ENCODE peak calls at places on chromosomes 16 and 17, in five cellular contexts. X, K, N, P and B are unnamed samples.

GRCh38 chr17:67211742-67212141 is 33.3 kb downstream of the HELZ start:
- DNase-seq in X (no peak), K (no peak), N (no peak), P (no peak), B (no peak)

GRCh38 chr16:30882429-30883310 is 11.2 kb downstream of the BCL7C start:
- DNase-seq in X (no peak), K (no peak), N (no peak), P (no peak), B (no peak)

GRCh38 chr17:82956726-82957468 is 117.1 kb upstream of the ZNF750 start:
- DNase-seq in X (no peak), K (peak; percentile 15), N (no peak), P (no peak), B (no peak)

GRCh38 chr17:31390748-31391495 is 553 bp upstream of the RAB11FIP4 start:
- DNase-seq in X (no peak), K (no peak), N (peak; percentile 40), P (no peak), B (no peak)

GRCh38 chr16:50309527-50310307 is 43.4 kb downstream of the ADCY7 start:
- DNase-seq in X (peak; percentile 64), K (no peak), N (no peak), P (no peak), B (no peak)

GRCh38 chr17:50538549-50539410 is 6.2 kb downstream of the EPN3 start:
- DNase-seq in X (no peak), K (no peak), N (no peak), P (no peak), B (no peak)

GRCh38 chr16:85369741-85370528 is 243.2 kb upstream of the GSE1 start:
- DNase-seq in X (no peak), K (peak; percentile 58), N (no peak), P (peak; percentile 70), B (no peak)

GRCh38 chr16:89922884-89923639 is at the start of gene TUBB3:
- DNase-seq in X (no peak), K (peak; percentile 69), N (peak; percentile 93), P (no peak), B (no peak)

GRCh38 chr17:9598661-9599060 is 22.2 kb downstream of the CFAP52 start:
- DNase-seq in X (no peak), K (no peak), N (no peak), P (no peak), B (no peak)

GRCh38 chr17:72301887-72302286 is 181.1 kb downstream of the SOX9 start:
- DNase-seq in X (no peak), K (no peak), N (no peak), P (no peak), B (no peak)

GRCh38 chr16:83660282-83660681 is 147.5 kb upstream of the HSBP1 start:
- DNase-seq in X (no peak), K (no peak), N (no peak), P (no peak), B (no peak)

GRCh38 chr17:69287168-69287567 is 39.8 kb downstream of the ABCA5 start:
- DNase-seq in X (no peak), K (no peak), N (no peak), P (no peak), B (no peak)

GRCh38 chr17:55588446-55588845 is 77.2 kb upstream of the SMIM36 start:
- DNase-seq in X (no peak), K (no peak), N (no peak), P (no peak), B (peak; percentile 86)

GRCh38 chr17:336110-337021 is 16.2 kb downstream of the RPH3AL start:
- DNase-seq in X (peak; percentile 88), K (peak; percentile 87), N (no peak), P (peak; percentile 61), B (no peak)

GRCh38 chr17:44216173-44216572 is 3.3 kb downstream of the UBTF start:
- DNase-seq in X (no peak), K (no peak), N (no peak), P (no peak), B (no peak)

GRCh38 chr17:75313941-75314550 is 24.8 kb upstream of the SLC25A19 start:
- DNase-seq in X (no peak), K (no peak), N (no peak), P (no peak), B (no peak)

GRCh38 chr16:48393843-48394703 is 8.9 kb upstream of the SIAH1 start:
- DNase-seq in X (no peak), K (peak; percentile 16), N (peak; percentile 51), P (peak; percentile 83), B (no peak)

GRCh38 chr17:50618941-50619340 is 15.7 kb upstream of the ABCC3 start:
- DNase-seq in X (no peak), K (no peak), N (no peak), P (no peak), B (no peak)

GRCh38 chr16:87276091-87276561 is 41.1 kb downstream of the C16orf95 start:
- DNase-seq in X (no peak), K (no peak), N (peak; percentile 84), P (no peak), B (no peak)

GRCh38 chr17:77489898-77490265 is 349.1 kb downstream of the SEC14L1 start:
- DNase-seq in X (no peak), K (no peak), N (peak; percentile 57), P (peak; percentile 73), B (no peak)

GRCh38 chr17:31371511-31372097 is 19.9 kb upstream of the RAB11FIP4 start:
- DNase-seq in X (no peak), K (no peak), N (no peak), P (no peak), B (no peak)

GRCh38 chr16:66880288-66881013 is at the start of gene PDP2:
- DNase-seq in X (peak; percentile 95), K (peak; percentile 98), N (peak; percentile 98), P (peak; percentile 97), B (peak; percentile 81)

GRCh38 chr17:76612977-76613851 is 27.6 kb upstream of the ST6GALNAC2 start:
- DNase-seq in X (no peak), K (peak; percentile 83), N (no peak), P (no peak), B (no peak)

GRCh38 chr17:75105269-75106080 is 4.3 kb upstream of the ARMC7 start:
- DNase-seq in X (no peak), K (peak; percentile 91), N (peak; percentile 83), P (no peak), B (peak; percentile 89)

GRCh38 chr17:75645889-75646625 is 12.8 kb downstream of the SMIM5 start:
- DNase-seq in X (no peak), K (no peak), N (no peak), P (no peak), B (no peak)

GRCh38 chr16:56195151-56195550 is 3.9 kb downstream of the GNAO1 start:
- DNase-seq in X (no peak), K (no peak), N (peak; percentile 71), P (no peak), B (peak; percentile 49)

GRCh38 chr16:83205896-83206295 is 579.1 kb downstream of the CDH13 start:
- DNase-seq in X (no peak), K (no peak), N (no peak), P (no peak), B (no peak)

GRCh38 chr16:61792194-61792904 is 243.9 kb downstream of the CDH8 start:
- DNase-seq in X (no peak), K (no peak), N (no peak), P (no peak), B (no peak)

GRCh38 chr17:28421775-28422305 is 15.8 kb upstream of the SLC46A1 start:
- DNase-seq in X (no peak), K (no peak), N (no peak), P (no peak), B (no peak)

GRCh38 chr16:17529982-17530760 is 59.4 kb upstream of the XYLT1 start:
- DNase-seq in X (no peak), K (no peak), N (no peak), P (no peak), B (no peak)

GRCh38 chr17:38598536-38598935 is 7.2 kb downstream of the SRCIN1 start:
- DNase-seq in X (no peak), K (peak; percentile 95), N (peak; percentile 88), P (no peak), B (peak; percentile 94)

GRCh38 chr16:5560084-5560483 is 462.5 kb upstream of the EEF2KMT start:
- DNase-seq in X (no peak), K (no peak), N (no peak), P (no peak), B (no peak)

GRCh38 chr17:64103751-64104364 is 26.1 kb downstream of the ERN1 start:
- DNase-seq in X (no peak), K (no peak), N (no peak), P (no peak), B (no peak)

GRCh38 chr16:8253718-8254117 is 336.6 kb downstream of the TMEM114 start:
- DNase-seq in X (no peak), K (no peak), N (no peak), P (no peak), B (no peak)

GRCh38 chr16:72467157-72467759 is 295.3 kb upstream of the PMFBP1 start:
- DNase-seq in X (no peak), K (peak; percentile 10), N (no peak), P (no peak), B (no peak)

GRCh38 chr16:22163806-22164205 is 1.5 kb downstream of the SDR42E2 start:
- DNase-seq in X (no peak), K (no peak), N (no peak), P (no peak), B (no peak)

GRCh38 chr16:22161401-22161800 is 905 bp upstream of the SDR42E2 start:
- DNase-seq in X (no peak), K (no peak), N (no peak), P (no peak), B (no peak)

GRCh38 chr16:22164482-22164881 is 2.2 kb downstream of the SDR42E2 start:
- DNase-seq in X (no peak), K (no peak), N (no peak), P (no peak), B (no peak)

GRCh38 chr16:22161999-22162657 is at the start of gene SDR42E2:
- DNase-seq in X (no peak), K (no peak), N (no peak), P (no peak), B (no peak)

GRCh38 chr16:22162658-22163009 is 328 bp downstream of the SDR42E2 start:
- DNase-seq in X (no peak), K (no peak), N (no peak), P (no peak), B (no peak)
- H3K4me3 ChIP-seq in X (no peak overlapping the region), K (no peak overlapping the region), N (no peak overlapping the region), P (peak overlapping the region; percentile 4), B (no peak overlapping the region)

GRCh38 chr17:45812102-45812501 is 28.0 kb downstream of the CRHR1 start:
- DNase-seq in X (no peak), K (no peak), N (no peak), P (no peak), B (peak; percentile 22)
- TF ChIP-seq CTCF in X (no peak), K (peak; percentile 46), N (no peak), P (no peak), B (peak; percentile 29)

GRCh38 chr17:80737106-80738019 is 192.7 kb downstream of the RPTOR start:
- DNase-seq in X (no peak), K (no peak), N (no peak), P (no peak), B (no peak)
- H3K4me3 ChIP-seq in X (no peak overlapping the region), K (no peak overlapping the region), N (no peak overlapping the region), P (no peak overlapping the region), B (no peak overlapping the region)

DNA sequence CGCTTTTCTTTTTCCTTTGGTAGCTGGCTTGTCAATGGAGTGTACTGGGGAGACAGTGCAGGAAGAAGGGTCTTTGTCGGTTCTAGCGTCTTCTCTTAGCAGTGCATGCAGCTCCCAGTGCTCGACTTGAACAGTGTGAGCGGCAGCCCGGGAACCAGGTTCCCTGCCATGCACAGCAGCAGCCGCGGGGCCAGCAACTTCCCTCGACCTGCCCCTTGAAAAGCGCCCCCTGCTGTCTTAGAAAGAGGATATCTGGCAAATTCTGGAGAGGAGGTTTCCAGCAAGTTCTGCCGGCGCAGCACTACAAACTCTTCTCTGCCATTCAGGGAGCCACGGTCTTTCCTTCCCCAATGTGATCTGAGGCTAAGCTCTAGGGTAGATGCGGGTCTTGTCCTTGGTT is 451.5 kb downstream of the PMP22 start:
- DNase-seq in X (no peak), K (peak; percentile 26), N (no peak), P (no peak), B (no peak)
- TF ChIP-seq CTCF in X (no peak), K (peak; percentile 35), N (no peak), P (no peak), B (no peak)